ENCODE peak calls at places on chromosomes 3 and 15, in six cellular contexts. R is psoas muscle, D is NCI-H2081, T is hepatic stellate cell, W is lower lobe of right lung, N is COR-L47. P is an unnamed sample.
A peak's percentile ranks its signal among the peaks of the same experiment; 100 is the strongest.

GRCh38 chr3:11385908-11386307 is 113.7 kb downstream of the ATG7 start:
- DNase-seq in R (no peak), D (no peak), T (no peak), W (no peak), N (no peak), P (no peak)

GRCh38 chr15:79560384-79560783 is 128.2 kb downstream of the MINAR1 start:
- DNase-seq in R (no peak), D (no peak), T (no peak), W (no peak), N (no peak), P (no peak)

GRCh38 chr15:69945729-69946128 is 152.0 kb downstream of the TLE3 start:
- DNase-seq in R (no peak), D (no peak), T (no peak), W (no peak), N (no peak), P (no peak)

GRCh38 chr3:141482250-141482937 is 4.4 kb upstream of the RASA2 start:
- DNase-seq in R (no peak), D (no peak), T (peak; percentile 71), W (no peak), N (no peak), P (no peak)

GRCh38 chr3:72343078-72343477 is 505.2 kb downstream of the SHQ1 start:
- DNase-seq in R (no peak), D (no peak), T (peak; percentile 64), W (no peak), N (no peak), P (no peak)

GRCh38 chr3:150236683-150237082 is 171.4 kb upstream of the TSC22D2 start:
- DNase-seq in R (no peak), D (no peak), T (no peak), W (no peak), N (no peak), P (no peak)

GRCh38 chr3:86788371-86788770 is 202.6 kb downstream of the VGLL3 start:
- DNase-seq in R (no peak), D (no peak), T (no peak), W (no peak), N (no peak), P (no peak)

GRCh38 chr3:189132125-189132744 is 39.5 kb upstream of the TPRG1 start:
- DNase-seq in R (no peak), D (no peak), T (peak; percentile 34), W (peak; percentile 65), N (no peak), P (no peak)

GRCh38 chr3:15268033-15268631 is 62.1 kb downstream of the CAPN7 start:
- DNase-seq in R (peak; percentile 91), D (peak; percentile 81), T (peak; percentile 84), W (peak; percentile 91), N (peak; percentile 56), P (peak; percentile 56)

P was measured in NCI-H146.